ENCODE peak calls at places on chromosomes 12 and 14, in eight cellular contexts. X is stimulated activated CD8-positive, alpha-beta memory T cell treated with anti-CD3 and anti-CD28 coated beads, Interleukin-4, amount 100 ng/mL, for 48 hours; D is type B pancreatic cell; T is activated T-cell treated with anti-CD3 and anti-CD28 coated beads for 24 hours; B is heart right ventricle; I is NCI-H1417 treated with DMSO at 0.1 percent for 48 hours; Q is SW480; E is SIG-M5. U is an unnamed sample.

GRCh38 chr14:73755434-73756014 is 41.3 kb upstream of the PNMA1 start:
- DNase-seq in D (no peak), X (no peak), T (no peak), I (no peak), B (no peak), E (no peak), Q (no peak), U (no peak)

GRCh38 chr12:104566244-104566993 is 109.7 kb downstream of the CHST11 start:
- DNase-seq in I (no peak), T (peak), X (peak), D (no peak), Q (no peak), B (no peak), E (no peak), U (no peak)

GRCh38 chr14:51792819-51793218 is 67.6 kb upstream of the GNG2 start:
- DNase-seq in B (no peak), D (no peak), T (no peak), E (no peak), I (no peak), X (no peak), Q (no peak), U (no peak)

GRCh38 chr12:22974865-22975264 is 349.9 kb downstream of the ETNK1 start:
- DNase-seq in T (no peak), B (no peak), I (no peak), Q (peak), D (no peak), E (no peak), X (no peak), U (no peak)

GRCh38 chr12:11780521-11781101 is 131.1 kb downstream of the ETV6 start:
- DNase-seq in X (no peak), T (no peak), Q (no peak), D (no peak), B (no peak), I (no peak), E (no peak), U (no peak)

GRCh38 chr14:76829016-76829365 is 2.8 kb downstream of the LRRC74A start:
- DNase-seq in I (no peak), B (peak), D (no peak), X (no peak), E (no peak), T (no peak), Q (no peak), U (no peak)

GRCh38 chr12:89901906-89902648 is 193.4 kb upstream of the ATP2B1 start:
- DNase-seq in E (no peak), Q (no peak), D (no peak), I (no peak), B (no peak), T (no peak), X (no peak), U (no peak)

GRCh38 chr12:124049451-124050094 is 76.6 kb downstream of the ZNF664 start:
- DNase-seq in D (no peak), T (no peak), B (no peak), Q (no peak), X (no peak), E (no peak), I (no peak), U (no peak)

GRCh38 chr12:124236651-124237050 is 58.2 kb upstream of the RFLNA start:
- DNase-seq in T (no peak), Q (no peak), E (no peak), X (no peak), B (no peak), I (no peak), D (no peak), U (no peak)

GRCh38 chr14:38079886-38080285 is 127.8 kb upstream of the SSTR1 start:
- DNase-seq in T (no peak), B (no peak), I (no peak), X (no peak), Q (no peak), E (no peak), D (no peak), U (no peak)

GRCh38 chr12:114414866-114415524 is 9.1 kb upstream of the TBX5 start:
- DNase-seq in Q (no peak), D (no peak), B (no peak), X (no peak), T (no peak), E (no peak), I (no peak), U (no peak)

GRCh38 chr14:68902357-68902756 is 76.7 kb downstream of the ACTN1 start:
- DNase-seq in T (no peak), X (no peak), Q (no peak), D (no peak), E (no peak), I (no peak), B (no peak), U (no peak)

GRCh38 chr14:71764701-71765347 is 167.4 kb upstream of the RGS6 start:
- DNase-seq in D (no peak), T (no peak), I (no peak), Q (no peak), B (no peak), E (no peak), X (no peak), U (no peak)

GRCh38 chr14:33014710-33015109 is 76.0 kb downstream of the NPAS3 start:
- DNase-seq in I (no peak), B (no peak), X (no peak), D (no peak), Q (no peak), E (no peak), T (no peak), U (no peak)

GRCh38 chr12:30357712-30358111 is 338.0 kb downstream of the IPO8 start:
- DNase-seq in B (no peak), Q (no peak), E (no peak), T (no peak), X (no peak), I (no peak), D (no peak), U (no peak)

GRCh38 chr12:110739488-110739887 is 3.2 kb downstream of the PPP1CC start:
- DNase-seq in X (peak), E (no peak), B (no peak), D (no peak), Q (no peak), T (no peak), I (no peak), U (no peak)